ENCODE peak calls at places on chromosomes 2 and 18, in four cellular contexts. U is astrocyte of the spinal cord, O is bronchial epithelial cell, G is K562. V is an unnamed sample.

GRCh38 chr2:223404616-223405015 is 197.5 kb downstream of the SCG2 start:
- DNase-seq in U (no peak), O (peak; percentile 70), G (no peak), V (no peak)

GRCh38 chr2:101063352-101063751 is 61.3 kb downstream of the RPL31 start:
- DNase-seq in U (peak; percentile 56), O (no peak), G (no peak), V (no peak)

GRCh38 chr2:113888641-113889470 is 1.0 kb upstream of the ACTR3 start:
- DNase-seq in U (no peak), O (no peak), G (no peak), V (no peak)

GRCh38 chr2:201966691-201967388 is 66.8 kb upstream of the FZD7 start:
- DNase-seq in U (no peak), O (no peak), G (no peak), V (no peak)

GRCh38 chr2:59734743-59735142 is 818.7 kb downstream of the BCL11A start:
- DNase-seq in U (no peak), O (no peak), G (no peak), V (no peak)

GRCh38 chr2:181438298-181438697 is 18.9 kb upstream of the ITGA4 start:
- DNase-seq in U (no peak), O (peak; percentile 36), G (no peak), V (peak; percentile 86)

GRCh38 chr2:239544141-239544800 is 143.5 kb upstream of the HDAC4 start:
- DNase-seq in U (peak; percentile 7), O (no peak), G (no peak), V (no peak)

GRCh38 chr2:241052677-241053360 is 49.3 kb downstream of the MTERF4 start:
- DNase-seq in U (no peak), O (no peak), G (no peak), V (no peak)

GRCh38 chr18:62950246-62950645 is 234.9 kb downstream of the PHLPP1 start:
- DNase-seq in U (no peak), O (no peak), G (no peak), V (no peak)

GRCh38 chr2:39419282-39420223 is 17.5 kb downstream of the MAP4K3 start:
- DNase-seq in U (no peak), O (no peak), G (no peak), V (no peak)

GRCh38 chr2:9879455-9880194 is 36.4 kb downstream of the TAF1B start:
- DNase-seq in U (no peak), O (no peak), G (no peak), V (no peak)

GRCh38 chr2:14623241-14623640 is 9.3 kb upstream of the LRATD1 start:
- DNase-seq in U (no peak), O (no peak), G (no peak), V (no peak)

GRCh38 chr2:99085400-99085799 is 56.1 kb upstream of the C2orf15 start:
- DNase-seq in U (no peak), O (no peak), G (no peak), V (no peak)

GRCh38 chr18:74456409-74457042 is 582 bp downstream of the DIPK1C start:
- DNase-seq in U (no peak), O (no peak), G (no peak), V (no peak)

GRCh38 chr2:126220336-126220735 is 435.6 kb upstream of the GYPC start:
- DNase-seq in U (peak; percentile 22), O (no peak), G (no peak), V (no peak)

GRCh38 chr18:76467371-76468190 is 27.5 kb downstream of the ZNF516 start:
- DNase-seq in U (no peak), O (no peak), G (no peak), V (no peak)
- H3K4me3 ChIP-seq in U (no peak overlapping the region), O (no peak overlapping the region), G (no peak overlapping the region), V (no peak overlapping the region)

GRCh38 chr2:23402205-23402740 is 17.3 kb downstream of the KLHL29 start:
- DNase-seq in U (no peak), O (no peak), G (no peak), V (no peak)

GRCh38 chr2:23400703-23401102 is 15.7 kb downstream of the KLHL29 start:
- DNase-seq in U (no peak), O (no peak), G (no peak), V (no peak)

GRCh38 chr2:23401427-23402204 is 16.6 kb downstream of the KLHL29 start:
- DNase-seq in U (no peak), O (peak; percentile 96), G (no peak), V (no peak)

GRCh38 chr2:23399674-23400261 is 14.8 kb downstream of the KLHL29 start:
- DNase-seq in U (no peak), O (no peak), G (no peak), V (peak; percentile 21)

DNA sequence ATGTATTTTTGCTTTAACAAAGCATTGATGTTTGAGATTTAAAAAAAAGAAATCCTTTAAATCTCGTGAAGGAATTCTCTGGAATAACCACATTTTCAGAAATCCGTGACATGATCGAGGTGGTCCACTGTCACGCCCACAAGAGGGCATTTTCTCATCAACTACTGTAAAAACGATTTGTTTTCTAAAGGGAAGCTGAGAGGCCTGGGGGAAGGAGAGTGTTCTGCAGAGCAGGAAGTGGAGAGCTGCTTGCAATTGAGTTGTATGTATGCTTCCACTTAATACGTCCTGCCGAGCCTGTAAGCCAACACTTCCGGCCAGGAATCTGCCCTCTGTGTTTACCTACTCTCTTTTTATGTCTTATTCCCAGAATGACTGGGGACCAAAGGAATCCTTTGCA is 19.4 kb downstream of the KLHL29 start:
- DNase-seq in U (peak; percentile 85), O (peak; percentile 67), G (no peak), V (peak; percentile 76)
- H3K4me3 ChIP-seq in U (no peak overlapping the region), O (no peak overlapping the region), G (no peak overlapping the region), V (no peak overlapping the region)

DNA sequence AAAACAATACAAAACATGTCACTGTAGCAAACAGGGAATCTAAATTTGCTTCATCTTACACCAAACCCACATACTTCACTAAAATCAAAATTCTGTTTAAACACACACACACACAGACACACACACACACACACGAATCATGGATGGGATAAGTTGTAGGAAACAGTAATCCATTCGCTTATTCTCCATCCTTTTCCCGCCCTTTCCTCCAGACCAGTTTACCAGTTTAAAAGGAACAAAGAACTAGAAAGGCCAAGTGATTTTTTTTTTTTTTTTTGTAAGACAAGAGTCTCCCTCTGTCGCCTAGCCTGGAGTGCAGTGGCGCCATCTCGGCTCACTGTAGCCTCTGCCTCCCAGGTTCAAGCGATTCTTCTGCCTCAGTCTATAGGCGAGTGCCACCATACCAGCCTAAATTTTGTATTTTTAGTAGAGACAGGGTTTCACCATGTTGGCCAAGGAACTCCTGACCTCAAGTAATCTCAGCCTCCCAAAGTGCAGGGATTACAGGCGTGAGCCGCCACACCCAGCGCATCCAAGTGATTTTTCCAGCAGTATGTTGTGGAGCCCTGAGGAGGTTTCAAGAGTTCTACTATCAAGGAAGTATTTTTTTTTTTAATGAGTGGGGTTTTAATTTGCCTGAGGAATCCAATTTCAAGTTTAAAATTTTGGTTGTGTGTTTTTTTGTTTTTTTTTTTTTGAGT is 5.7 kb downstream of the PSME4 start:
- DNase-seq in U (no peak), O (no peak), G (no peak), V (no peak)
- H3K4me3 ChIP-seq in U (no peak overlapping the region), O (no peak overlapping the region), G (no peak overlapping the region), V (no peak overlapping the region)

GRCh38 chr2:166494140-166494544 is at the start of gene SCN7A:
- DNase-seq in U (peak; percentile 35), O (no peak), G (peak; percentile 18), V (no peak)
- H3K4me3 ChIP-seq in U (peak within 1 kb of the TSS; percentile 23), O (no peak within 1 kb of the TSS), G (no peak within 1 kb of the TSS), V (no peak within 1 kb of the TSS)

DNA sequence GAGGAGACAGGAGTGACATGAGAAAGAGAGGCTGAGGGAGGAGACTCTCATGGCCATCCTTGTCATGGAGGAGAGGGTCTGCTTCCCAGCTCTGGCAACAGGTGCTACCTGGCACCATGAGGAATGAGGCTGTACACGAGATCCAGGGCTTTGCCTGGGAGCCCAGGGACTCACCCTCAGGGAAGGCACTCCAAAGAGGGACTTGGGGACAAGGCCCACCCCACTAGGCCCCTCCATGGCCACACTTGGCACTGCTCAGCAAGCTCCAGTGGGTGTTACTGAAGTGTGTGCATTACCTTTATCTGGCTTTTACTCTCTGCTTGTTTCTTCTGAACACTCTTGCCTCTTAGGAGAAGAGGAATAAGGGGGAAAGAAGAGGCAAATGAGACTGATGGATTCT is 2.7 kb downstream of the CFAP65 start:
- DNase-seq in U (no peak), O (no peak), G (no peak), V (no peak)
- H3K4me3 ChIP-seq in U (no peak overlapping the region), O (no peak overlapping the region), G (no peak overlapping the region), V (no peak overlapping the region)

GRCh38 chr2:219252084-219252483 is 959 bp upstream of the TUBA4B start:
- DNase-seq in U (no peak), O (peak; percentile 75), G (no peak), V (no peak)

GRCh38 chr2:219248845-219249202 is 3.5 kb downstream of the STK16 start:
- DNase-seq in U (no peak), O (no peak), G (no peak), V (no peak)

GRCh38 chr2:219251656-219252055 is 1.4 kb upstream of the TUBA4B start:
- DNase-seq in U (no peak), O (no peak), G (no peak), V (no peak)

GRCh38 chr2:219249203-219249980 is 3.7 kb upstream of the TUBA4B start:
- DNase-seq in U (peak; percentile 68), O (peak; percentile 98), G (no peak), V (no peak)

DNA sequence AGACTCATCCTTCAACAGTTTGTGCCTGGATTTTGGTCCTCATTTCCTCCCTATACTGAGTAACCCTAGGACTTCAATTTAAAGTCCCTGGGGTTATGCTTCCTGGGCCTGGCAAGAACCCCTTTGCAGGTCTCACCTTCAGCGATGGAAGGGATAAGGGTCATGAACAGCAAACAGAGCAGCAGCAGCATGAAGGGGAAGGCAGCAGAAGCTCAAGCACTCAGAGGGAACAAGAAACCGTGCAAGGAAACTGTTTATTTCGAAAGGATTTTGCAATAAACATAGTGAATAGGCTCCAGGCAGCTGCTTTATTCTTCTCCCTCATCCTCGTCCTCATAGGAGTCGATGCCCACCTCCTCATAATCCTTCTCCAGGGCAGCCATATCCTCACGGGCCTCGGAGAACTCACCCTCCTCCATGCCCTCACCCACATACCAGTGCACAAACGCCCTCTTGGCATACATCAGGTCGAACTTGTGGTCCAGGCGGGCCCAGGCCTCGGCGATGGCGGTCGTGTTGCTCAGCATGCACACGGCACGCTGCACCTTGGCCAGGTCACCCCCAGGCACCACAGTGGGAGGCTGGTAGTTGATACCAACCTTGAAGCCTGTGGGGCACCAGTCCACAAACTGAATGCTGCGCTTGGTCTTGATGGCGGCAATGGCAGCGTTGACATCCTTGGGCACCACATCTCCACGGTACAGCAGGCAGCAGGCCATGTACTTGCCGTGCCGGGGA is 2.8 kb upstream of the TUBA4B start:
- DNase-seq in U (no peak), O (no peak), G (no peak), V (no peak)
- H3K4me3 ChIP-seq in U (no peak overlapping the region), O (peak overlapping the region; percentile 12), G (no peak overlapping the region), V (no peak overlapping the region)